ENCODE peak calls at places on chromosomes 7 and 10, in ten cellular contexts. V, Q, B, X, N, Y, W, U, I and D are unnamed samples.

GRCh38 chr7:57651006-57651405 is 201.0 kb downstream of the ZNF716 start:
- DNase-seq in V (no peak), Q (no peak), B (no peak), X (no peak), N (no peak), Y (no peak), W (no peak), U (no peak), I (no peak), D (no peak)

GRCh38 chr7:137658194-137658900 is 188.4 kb downstream of the DGKI start:
- DNase-seq in V (no peak), Q (no peak), B (no peak), X (no peak), N (no peak), Y (no peak), W (no peak), U (no peak), I (no peak), D (no peak)

GRCh38 chr7:17144313-17144712 is 154.1 kb upstream of the AHR start:
- DNase-seq in V (no peak), Q (peak), B (peak), X (no peak), N (no peak), Y (no peak), W (no peak), U (no peak), I (no peak), D (no peak)

GRCh38 chr10:76255241-76255640 is 823.8 kb downstream of the LRMDA start:
- DNase-seq in V (no peak), Q (no peak), B (no peak), X (no peak), N (no peak), Y (no peak), W (no peak), U (no peak), I (no peak), D (no peak)

GRCh38 chr7:101059620-101059942 is 25.7 kb upstream of the TRIM56 start:
- DNase-seq in V (no peak), Q (no peak), B (no peak), X (no peak), N (no peak), Y (no peak), W (no peak), U (no peak), I (no peak), D (no peak)

GRCh38 chr7:2445047-2445446 is 31.2 kb downstream of the GRIFIN start:
- DNase-seq in V (no peak), Q (no peak), B (no peak), X (no peak), N (no peak), Y (no peak), W (no peak), U (no peak), I (no peak), D (peak)

GRCh38 chr10:113458944-113459343 is 93.9 kb upstream of the HABP2 start:
- DNase-seq in V (no peak), Q (no peak), B (no peak), X (no peak), N (no peak), Y (no peak), W (no peak), U (no peak), I (no peak), D (no peak)

GRCh38 chr7:148566736-148567135 is 23.8 kb upstream of the C7orf33 start:
- DNase-seq in V (no peak), Q (no peak), B (no peak), X (no peak), N (no peak), Y (no peak), W (no peak), U (no peak), I (no peak), D (no peak)

GRCh38 chr7:33986951-33987948 is 81.9 kb downstream of the BMPER start:
- DNase-seq in V (no peak), Q (peak), B (peak), X (no peak), N (no peak), Y (no peak), W (no peak), U (peak), I (peak), D (no peak)

GRCh38 chr10:128178319-128178937 is 52.2 kb upstream of the MKI67 start:
- DNase-seq in V (no peak), Q (peak), B (peak), X (no peak), N (peak), Y (no peak), W (no peak), U (no peak), I (peak), D (no peak)

GRCh38 chr7:66896441-66896840 is 24.6 kb upstream of the TMEM248 start:
- DNase-seq in V (no peak), Q (no peak), B (no peak), X (no peak), N (no peak), Y (no peak), W (no peak), U (no peak), I (no peak), D (no peak)

GRCh38 chr10:72625276-72625607 is 637 bp downstream of the MICU1 start:
- DNase-seq in V (no peak), Q (no peak), B (no peak), X (no peak), N (no peak), Y (no peak), W (no peak), U (no peak), I (no peak), D (no peak)

GRCh38 chr10:73480158-73480557 is 15.7 kb downstream of the PPP3CB start:
- DNase-seq in V (no peak), Q (peak), B (peak), X (no peak), N (peak), Y (no peak), W (no peak), U (no peak), I (no peak), D (no peak)

GRCh38 chr10:69936091-69936490 is 116.6 kb upstream of the MACROH2A2 start:
- DNase-seq in V (no peak), Q (peak), B (peak), X (no peak), N (peak), Y (no peak), W (no peak), U (no peak), I (peak), D (no peak)

GRCh38 chr7:106344861-106345260 is 60.1 kb upstream of the NAMPT start:
- DNase-seq in V (no peak), Q (no peak), B (no peak), X (no peak), N (no peak), Y (no peak), W (no peak), U (no peak), I (no peak), D (no peak)

GRCh38 chr10:6171891-6172354 is 30.8 kb upstream of the PFKFB3 start:
- DNase-seq in V (no peak), Q (peak), B (no peak), X (peak), N (no peak), Y (no peak), W (no peak), U (peak), I (no peak), D (peak)

GRCh38 chr10:111161109-111161874 is 84.5 kb downstream of the ADRA2A start:
- DNase-seq in V (no peak), Q (no peak), B (no peak), X (no peak), N (no peak), Y (no peak), W (no peak), U (no peak), I (no peak), D (no peak)

GRCh38 chr10:23362069-23362830 is 17.7 kb upstream of the C10orf67 start:
- DNase-seq in V (no peak), Q (no peak), B (no peak), X (no peak), N (no peak), Y (no peak), W (no peak), U (no peak), I (no peak), D (no peak)

GRCh38 chr10:72763201-72763600 is 71.3 kb downstream of the MCU start:
- DNase-seq in V (no peak), Q (no peak), B (no peak), X (no peak), N (no peak), Y (no peak), W (no peak), U (no peak), I (no peak), D (no peak)

GRCh38 chr7:32958046-32959025 is 1.1 kb downstream of the FKBP9 start:
- DNase-seq in V (no peak), Q (peak), B (no peak), X (peak), N (no peak), Y (no peak), W (peak), U (no peak), I (peak), D (peak)

GRCh38 chr10:117364121-117364960 is 10.9 kb downstream of the PDZD8 start:
- DNase-seq in V (no peak), Q (no peak), B (no peak), X (no peak), N (no peak), Y (no peak), W (no peak), U (no peak), I (peak), D (no peak)

GRCh38 chr10:43892062-43892765 is 243.5 kb upstream of the ZNF32 start:
- DNase-seq in V (no peak), Q (peak), B (no peak), X (no peak), N (no peak), Y (no peak), W (no peak), U (no peak), I (no peak), D (no peak)

GRCh38 chr10:60350400-60350799 is 39.3 kb downstream of the ANK3 start:
- DNase-seq in V (no peak), Q (no peak), B (no peak), X (no peak), N (no peak), Y (no peak), W (no peak), U (no peak), I (no peak), D (no peak)

GRCh38 chr7:4014649-4015048 is 667.4 kb upstream of the FOXK1 start:
- DNase-seq in V (no peak), Q (no peak), B (no peak), X (no peak), N (no peak), Y (no peak), W (peak), U (no peak), I (no peak), D (no peak)

GRCh38 chr7:73851410-73852338 is 9.3 kb upstream of the TMEM270 start:
- DNase-seq in V (no peak), Q (peak), B (peak), X (no peak), N (peak), Y (no peak), W (peak), U (no peak), I (peak), D (no peak)

GRCh38 chr7:101486056-101486763 is 123.5 kb downstream of the COL26A1 start:
- DNase-seq in V (no peak), Q (no peak), B (no peak), X (no peak), N (no peak), Y (no peak), W (no peak), U (no peak), I (no peak), D (no peak)

GRCh38 chr10:580796-581195 is 108.7 kb downstream of the DIP2C start:
- DNase-seq in V (no peak), Q (peak), B (no peak), X (no peak), N (no peak), Y (no peak), W (no peak), U (no peak), I (no peak), D (no peak)

GRCh38 chr10:61655335-61655851 is 7.3 kb upstream of the CABCOCO1 start:
- DNase-seq in V (no peak), Q (no peak), B (no peak), X (no peak), N (no peak), Y (no peak), W (no peak), U (no peak), I (no peak), D (no peak)

GRCh38 chr7:22485189-22485588 is 14.8 kb downstream of the STEAP1B start:
- DNase-seq in V (no peak), Q (no peak), B (no peak), X (no peak), N (no peak), Y (no peak), W (no peak), U (no peak), I (no peak), D (no peak)

GRCh38 chr10:119858063-119858462 is 14.6 kb downstream of the MCMBP start:
- DNase-seq in V (no peak), Q (no peak), B (no peak), X (no peak), N (no peak), Y (no peak), W (no peak), U (no peak), I (no peak), D (no peak)

GRCh38 chr10:128530301-128530700 is 404.1 kb upstream of the MKI67 start:
- DNase-seq in V (no peak), Q (no peak), B (no peak), X (no peak), N (no peak), Y (no peak), W (no peak), U (no peak), I (peak), D (no peak)

GRCh38 chr10:43340619-43341018 is 30.8 kb upstream of the FXYD4 start:
- DNase-seq in V (no peak), Q (no peak), B (peak), X (no peak), N (no peak), Y (peak), W (no peak), U (no peak), I (peak), D (no peak)

GRCh38 chr10:86341361-86341811 is 25.2 kb downstream of the GRID1 start:
- DNase-seq in V (no peak), Q (no peak), B (no peak), X (no peak), N (no peak), Y (no peak), W (no peak), U (no peak), I (peak), D (no peak)

GRCh38 chr10:97686301-97686961 is 610 bp downstream of the AVPI1 start:
- DNase-seq in V (no peak), Q (no peak), B (no peak), X (no peak), N (no peak), Y (no peak), W (no peak), U (no peak), I (no peak), D (no peak)

GRCh38 chr10:114735946-114736345 is 77.9 kb upstream of the ABLIM1 start:
- DNase-seq in V (no peak), Q (no peak), B (no peak), X (no peak), N (no peak), Y (no peak), W (no peak), U (no peak), I (no peak), D (no peak)

GRCh38 chr7:11436317-11436716 is 395.7 kb downstream of the THSD7A start:
- DNase-seq in V (no peak), Q (no peak), B (no peak), X (no peak), N (no peak), Y (no peak), W (no peak), U (no peak), I (no peak), D (no peak)